ENCODE peak calls at places on chromosomes 3 and 15, in seven cellular contexts. F, P, R, T, K, A and W are unnamed samples.

GRCh38 chr3:111596328-111596727 is 1.2 kb upstream of the ZBED2 start:
- DNase-seq in R (no peak), T (no peak), F (no peak), K (no peak), A (no peak), P (no peak), W (no peak)

GRCh38 chr15:77573826-77574225 is 58.9 kb downstream of the LINGO1 start:
- DNase-seq in T (no peak), R (no peak), K (no peak), A (no peak), P (no peak), F (no peak), W (no peak)

GRCh38 chr3:88713233-88713691 is 394.2 kb upstream of the EPHA3 start:
- DNase-seq in R (no peak), T (no peak), F (no peak), A (no peak), K (no peak), P (peak), W (no peak)

GRCh38 chr3:178202199-178202598 is 334.0 kb upstream of the KCNMB2 start:
- DNase-seq in F (no peak), T (no peak), P (no peak), A (no peak), K (no peak), R (no peak), W (no peak)

GRCh38 chr3:141242722-141243092 is 11.1 kb downstream of the PXYLP1 start:
- DNase-seq in F (no peak), R (no peak), T (no peak), K (no peak), P (no peak), A (no peak), W (no peak)

GRCh38 chr3:69505770-69506407 is 120.0 kb upstream of the FRMD4B start:
- DNase-seq in P (no peak), F (peak), T (no peak), R (no peak), K (no peak), A (no peak), W (no peak)

GRCh38 chr3:187165144-187165543 is 25.8 kb upstream of the RPL39L start:
- DNase-seq in A (no peak), R (no peak), F (peak), T (peak), K (no peak), P (no peak), W (no peak)

GRCh38 chr3:42055291-42055690 is 35.9 kb upstream of the TRAK1 start:
- DNase-seq in P (no peak), T (no peak), F (no peak), K (no peak), A (no peak), R (no peak), W (no peak)

GRCh38 chr3:56773588-56774330 is 28.0 kb downstream of the ARHGEF3 start:
- DNase-seq in K (no peak), R (no peak), P (no peak), T (no peak), A (no peak), F (no peak), W (no peak)

GRCh38 chr3:80000022-80000421 is 232.2 kb upstream of the ROBO1 start:
- DNase-seq in F (no peak), R (no peak), A (no peak), T (no peak), K (no peak), P (no peak), W (no peak)

GRCh38 chr3:70854108-70854507 is 541.7 kb upstream of the MDFIC2 start:
- DNase-seq in A (no peak), P (no peak), R (no peak), T (no peak), K (no peak), F (no peak), W (no peak)

GRCh38 chr15:99306694-99307338 is 55.5 kb downstream of the LRRC28 start:
- DNase-seq in F (peak), A (no peak), K (no peak), P (no peak), T (no peak), R (no peak), W (no peak)

GRCh38 chr3:98763076-98763475 is at the start of gene ST3GAL6:
- DNase-seq in P (no peak), R (no peak), K (peak), F (no peak), A (no peak), T (no peak), W (no peak)

GRCh38 chr3:52361454-52361853 is 45.3 kb downstream of the DNAH1 start:
- DNase-seq in A (no peak), F (no peak), T (no peak), K (no peak), R (no peak), P (no peak), W (no peak)

GRCh38 chr3:44003801-44004200 is 237.9 kb upstream of the TOPAZ1 start:
- DNase-seq in P (no peak), F (no peak), T (no peak), R (no peak), A (no peak), K (no peak), W (no peak)

GRCh38 chr3:36871379-36872126 is 73.3 kb downstream of the TRANK1 start:
- DNase-seq in K (no peak), F (no peak), P (no peak), A (no peak), R (no peak), T (no peak), W (no peak)

GRCh38 chr15:45149060-45149459 is 19.3 kb downstream of the DUOX1 start:
- DNase-seq in F (no peak), A (no peak), K (no peak), P (no peak), R (no peak), T (no peak), W (no peak)

GRCh38 chr3:156741935-156742334 is 67.5 kb downstream of the TIPARP start:
- DNase-seq in A (no peak), K (no peak), P (no peak), T (no peak), R (no peak), F (no peak), W (no peak)

GRCh38 chr3:14256046-14256445 is 77.4 kb downstream of the LSM3 start:
- DNase-seq in R (no peak), A (no peak), K (no peak), T (no peak), F (no peak), P (no peak), W (no peak)

GRCh38 chr3:16126634-16127033 is 47.8 kb upstream of the GALNT15 start:
- DNase-seq in T (no peak), F (no peak), K (no peak), A (no peak), R (no peak), P (no peak), W (no peak)

GRCh38 chr3:17625111-17625510 is 117.3 kb downstream of the TBC1D5 start:
- DNase-seq in A (no peak), P (no peak), F (no peak), R (no peak), T (no peak), K (no peak), W (no peak)

GRCh38 chr3:140206196-140207040 is 271.4 kb downstream of the CLSTN2 start:
- DNase-seq in P (no peak), A (no peak), T (no peak), K (no peak), F (no peak), R (no peak), W (peak)

GRCh38 chr3:58646503-58646902 is 20.1 kb downstream of the FAM3D start:
- DNase-seq in T (no peak), R (no peak), F (no peak), K (no peak), A (no peak), P (no peak), W (no peak)

GRCh38 chr3:37181766-37182165 is 7.4 kb upstream of the LRRFIP2 start:
- DNase-seq in F (no peak), P (no peak), T (no peak), A (no peak), K (no peak), R (no peak), W (no peak)

GRCh38 chr3:135169651-135170050 is 374.6 kb downstream of the EPHB1 start:
- DNase-seq in K (no peak), R (no peak), F (no peak), A (no peak), P (no peak), T (no peak), W (no peak)

GRCh38 chr15:47812436-47813109 is 95.3 kb downstream of the SEMA6D start:
- DNase-seq in R (no peak), P (peak), F (no peak), T (no peak), K (no peak), A (no peak), W (no peak)

GRCh38 chr3:138818175-138818574 is 16.6 kb downstream of the PIK3CB start:
- DNase-seq in T (no peak), F (no peak), K (no peak), A (no peak), P (no peak), R (no peak), W (no peak)

GRCh38 chr3:40173291-40173710 is 136.2 kb upstream of the EIF1B start:
- DNase-seq in F (no peak), K (no peak), P (no peak), R (peak), A (peak), T (no peak), W (no peak)

GRCh38 chr15:64521726-64522164 is 61.4 kb downstream of the ZNF609 start:
- DNase-seq in T (no peak), A (peak), R (no peak), F (peak), P (no peak), K (no peak), W (peak)

GRCh38 chr3:42148982-42149432 is 57.9 kb downstream of the TRAK1 start:
- DNase-seq in R (peak), F (no peak), K (no peak), A (peak), T (no peak), P (no peak), W (peak)